ENCODE peak calls at places on chromosomes 12 and 14, in seven cellular contexts. F is endothelial cell, H is foreskin fibroblast, O is MM.1S, L is foreskin keratinocyte, U is HFFc6, T is ovary. G is an unnamed sample.
A peak's percentile ranks its signal among the peaks of the same experiment; 100 is the strongest.

GRCh38 chr12:114767906-114768697 is 84.1 kb upstream of the TBX3 start:
- DNase-seq in U (no peak), L (no peak), F (no peak), O (no peak), H (no peak), T (peak; percentile 28), G (no peak)

GRCh38 chr14:34890937-34891336 is 15.8 kb upstream of the BAZ1A start:
- DNase-seq in T (no peak), U (no peak), L (no peak), O (no peak), F (no peak), H (no peak), G (no peak)

GRCh38 chr12:5511644-5512584 is 80.0 kb downstream of the NTF3 start:
- DNase-seq in T (peak; percentile 79), U (peak; percentile 24), F (peak; percentile 47), H (peak; percentile 27), O (no peak), L (peak; percentile 2), G (peak; percentile 62)

GRCh38 chr14:45893127-45893526 is 640.1 kb upstream of the MIS18BP1 start:
- DNase-seq in L (no peak), T (no peak), U (no peak), F (no peak), H (no peak), O (no peak), G (no peak)

GRCh38 chr12:104448031-104448430 is 8.7 kb upstream of the CHST11 start:
- DNase-seq in T (no peak), U (no peak), L (no peak), F (no peak), H (no peak), O (no peak), G (no peak)

GRCh38 chr12:131137836-131138637 is 184.3 kb downstream of the ADGRD1 start:
- DNase-seq in H (peak; percentile 20), L (no peak), O (no peak), U (no peak), F (no peak), T (peak; percentile 79), G (peak; percentile 19)

GRCh38 chr14:72169521-72169920 is 237.3 kb downstream of the RGS6 start:
- DNase-seq in O (no peak), U (no peak), H (no peak), T (no peak), L (no peak), F (no peak), G (no peak)

GRCh38 chr14:59292921-59293605 is 104.6 kb downstream of the DAAM1 start:
- DNase-seq in L (no peak), T (no peak), F (no peak), O (no peak), H (no peak), U (no peak), G (no peak)

GRCh38 chr14:44803239-44803905 is 158.4 kb downstream of the KLHL28 start:
- DNase-seq in U (peak; percentile 52), O (peak; percentile 29), F (no peak), H (peak; percentile 21), L (peak; percentile 13), T (no peak), G (peak; percentile 69)

GRCh38 chr14:77892381-77892871 is 92.5 kb downstream of the ADCK1 start:
- DNase-seq in L (no peak), H (no peak), U (no peak), F (no peak), T (no peak), O (no peak), G (no peak)

GRCh38 chr12:108854453-108855283 is 2.7 kb downstream of the SSH1 start:
- DNase-seq in H (peak; percentile 97), F (no peak), L (peak; percentile 78), U (peak; percentile 97), T (peak; percentile 60), O (no peak), G (peak; percentile 98)

GRCh38 chr14:106318700-106319099 is 792.3 kb downstream of the TMEM121 start:
- DNase-seq in L (no peak), U (no peak), F (no peak), O (no peak), T (no peak), H (no peak), G (no peak)

GRCh38 chr14:43568022-43568421 is 939.1 kb downstream of the FSCB start:
- DNase-seq in F (no peak), H (no peak), U (no peak), L (no peak), O (no peak), T (no peak), G (no peak)

GRCh38 chr14:95263527-95264231 is 56.0 kb downstream of the CLMN start:
- DNase-seq in F (no peak), H (no peak), L (no peak), O (no peak), U (no peak), T (no peak), G (no peak)

GRCh38 chr14:106268013-106268727 is 741.8 kb downstream of the TMEM121 start:
- DNase-seq in O (no peak), U (no peak), F (no peak), L (no peak), T (no peak), H (no peak), G (no peak)

GRCh38 chr12:71846322-71846940 is 6.9 kb downstream of the TBC1D15 start:
- DNase-seq in F (no peak), U (peak; percentile 26), O (no peak), L (no peak), H (no peak), T (no peak), G (peak; percentile 37)

GRCh38 chr12:106986135-106986534 is 811 bp downstream of the MTERF2 start:
- DNase-seq in U (no peak), H (no peak), F (no peak), L (no peak), O (no peak), T (no peak), G (no peak)

GRCh38 chr12:57397441-57397840 is 33.4 kb downstream of the R3HDM2 start:
- DNase-seq in U (no peak), L (no peak), O (no peak), T (no peak), H (no peak), F (no peak), G (no peak)
- TF ChIP-seq CTCF in U (peak; percentile 20), L (no peak), O (no peak), T (no peak), H (no peak), F (no peak), G (no peak)

DNA sequence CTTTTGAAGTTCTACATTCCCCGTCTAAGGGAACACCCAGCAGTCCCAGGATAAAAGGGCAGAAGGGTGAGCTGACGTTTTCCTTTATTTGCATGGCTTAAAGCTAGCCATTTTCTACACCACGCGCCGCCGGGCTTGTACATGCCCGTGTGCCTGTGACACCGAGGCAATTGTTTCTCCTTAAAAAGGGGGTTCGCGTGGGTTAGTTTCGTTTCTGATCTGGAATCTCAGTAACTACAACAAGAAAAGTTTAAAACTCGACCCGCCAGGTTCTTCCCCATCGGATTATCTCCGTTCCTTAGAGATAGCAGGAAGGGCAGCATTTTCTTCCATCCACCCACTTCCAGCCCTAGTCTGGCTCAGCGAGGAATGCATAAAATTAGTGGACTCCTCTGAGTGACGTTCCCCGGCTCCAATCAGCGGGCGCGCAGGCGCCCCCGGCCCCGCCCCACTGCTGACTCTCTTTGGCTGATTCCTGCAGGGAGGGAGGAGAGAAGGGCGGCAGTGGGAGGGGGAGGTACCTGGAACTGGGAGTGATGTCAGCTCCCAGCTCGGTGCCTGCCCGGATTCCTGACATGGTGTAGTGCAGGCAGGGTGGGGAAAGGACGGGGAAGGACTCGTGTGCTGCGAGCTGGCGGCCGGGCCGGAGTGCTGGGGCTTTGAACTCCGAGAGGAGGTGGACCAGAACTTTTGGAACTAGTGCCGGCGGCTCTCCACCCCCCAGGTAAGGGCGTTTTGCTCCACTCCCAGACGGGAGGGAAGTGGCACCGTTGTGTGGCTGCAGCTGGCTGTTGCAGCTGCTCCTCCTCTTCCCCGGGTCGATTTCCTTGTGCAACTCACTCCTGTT is at the start of gene PPFIBP1:
- DNase-seq in O (peak; percentile 96), T (peak; percentile 100), L (peak; percentile 96), U (peak; percentile 99), F (peak; percentile 100), H (peak; percentile 97), G (peak; percentile 98)
- TF ChIP-seq CTCF in O (no peak), T (peak; percentile 36), L (peak; percentile 52), U (peak; percentile 39), F (no peak), H (peak; percentile 40), G (peak; percentile 47)

GRCh38 chr12:64088431-64089349 is 133.4 kb downstream of the KICS2 start:
- DNase-seq in F (peak; percentile 27), L (peak; percentile 93), H (peak; percentile 95), O (peak; percentile 48), U (peak; percentile 93), T (peak; percentile 75), G (peak; percentile 94)
- TF ChIP-seq CTCF in F (no peak), L (no peak), H (no peak), O (no peak), U (no peak), T (no peak), G (no peak)

DNA sequence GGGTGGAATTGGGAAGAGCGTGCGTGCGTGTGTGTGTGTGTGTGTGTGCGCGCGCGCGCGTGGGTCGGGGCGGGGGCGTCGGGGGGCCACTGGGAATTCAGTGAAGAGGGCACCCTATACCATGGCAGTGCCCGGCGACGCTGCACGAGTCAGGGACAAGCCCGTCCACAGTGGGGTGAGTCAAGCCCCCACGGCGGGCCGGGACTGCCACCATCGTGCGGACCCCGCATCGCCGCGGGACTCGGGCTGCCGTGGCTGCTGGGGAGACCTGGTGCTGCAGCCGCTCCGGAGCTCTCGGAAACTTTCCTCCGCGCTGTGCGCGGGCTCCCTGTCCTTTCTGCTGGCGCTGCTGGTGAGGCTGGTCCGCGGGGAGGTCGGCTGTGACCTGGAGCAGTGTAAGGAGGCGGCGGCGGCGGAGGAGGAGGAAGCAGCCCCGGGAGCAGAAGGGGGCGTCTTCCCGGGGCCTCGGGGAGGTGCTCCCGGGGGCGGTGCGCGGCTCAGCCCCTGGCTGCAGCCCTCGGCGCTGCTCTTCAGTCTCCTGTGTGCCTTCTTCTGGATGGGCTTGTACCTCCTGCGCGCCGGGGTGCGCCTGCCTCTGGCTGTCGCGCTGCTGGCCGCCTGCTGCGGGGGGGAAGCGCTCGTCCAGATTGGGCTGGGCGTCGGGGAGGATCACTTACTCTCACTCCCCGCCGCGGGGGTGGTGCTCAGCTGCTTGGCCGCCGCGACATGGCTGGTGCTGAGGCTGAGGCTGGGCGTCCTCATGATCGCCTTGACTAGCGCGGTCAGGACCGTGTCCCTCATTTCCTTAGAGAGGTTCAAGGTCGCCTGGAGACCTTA is 1.0 kb downstream of the PDE3A start:
- DNase-seq in U (no peak), F (peak; percentile 63), H (peak; percentile 26), O (no peak), T (peak; percentile 74), L (no peak), G (peak; percentile 24)
- TF ChIP-seq CTCF in U (no peak), F (no peak), H (no peak), O (no peak), T (no peak), L (no peak), G (no peak)

DNA sequence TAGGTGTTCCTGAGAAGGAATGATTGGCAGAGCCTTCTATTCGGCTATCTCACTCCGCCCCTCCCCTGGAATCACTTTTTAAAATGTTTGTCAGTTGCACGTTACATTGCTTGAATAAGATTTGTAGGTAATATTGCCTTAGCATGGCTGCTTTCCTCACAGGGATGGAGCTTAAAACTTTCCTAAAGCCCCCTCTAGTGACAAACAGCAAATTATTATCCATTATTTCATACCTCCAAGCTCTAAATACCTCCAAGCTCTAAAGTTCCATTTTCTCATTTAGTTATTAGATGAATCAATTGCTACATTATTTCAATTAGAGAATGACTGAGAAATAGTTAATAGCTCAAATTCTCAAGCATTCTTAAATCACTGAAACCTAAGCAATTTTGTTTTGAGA is 5.1 kb upstream of the SPATA7 start:
- DNase-seq in T (no peak), H (no peak), F (no peak), O (no peak), L (no peak), U (no peak), G (peak; percentile 6)
- TF ChIP-seq CTCF in T (no peak), H (peak; percentile 18), F (no peak), O (no peak), L (peak; percentile 64), U (peak; percentile 34), G (peak; percentile 27)

G was measured in AG10803.